ENCODE peak calls at places on chromosomes 2 and 18, in eight cellular contexts. Z is fibroblast of mammary gland; U is stimulated activated CD4-positive, alpha-beta T cell treated with anti-CD3 and anti-CD28 coated beads, Interleukin-15, amount 100 ng/mL, for 48 hours; H is mesendoderm; Q is EL; N is IMR-90; D is astrocyte; X is Calu3. M is an unnamed sample.

GRCh38 chr2:190626656-190627055 is 22.2 kb upstream of the NAB1 start:
- DNase-seq in U (no peak), D (no peak), Z (peak), H (no peak), N (no peak), X (no peak), Q (no peak), M (no peak)

GRCh38 chr2:191070276-191070675 is 56.3 kb upstream of the STAT1 start:
- DNase-seq in U (no peak), N (no peak), D (no peak), H (no peak), Z (no peak), Q (no peak), X (no peak), M (no peak)

GRCh38 chr2:185417111-185417510 is 321.5 kb upstream of the FSIP2 start:
- DNase-seq in H (no peak), D (peak), Z (peak), X (no peak), N (no peak), Q (peak), U (no peak), M (peak)

GRCh38 chr2:234733093-234733489 is 218.7 kb upstream of the SH3BP4 start:
- DNase-seq in U (no peak), X (no peak), Q (no peak), H (no peak), N (no peak), D (no peak), Z (no peak), M (no peak)

GRCh38 chr2:189076572-189076971 is 102.4 kb downstream of the COL3A1 start:
- DNase-seq in N (peak), U (no peak), Q (peak), Z (peak), H (no peak), X (no peak), D (no peak), M (peak)

GRCh38 chr2:120766758-120767351 is 31.2 kb downstream of the GLI2 start:
- DNase-seq in Z (no peak), N (peak), H (peak), U (no peak), X (no peak), Q (no peak), D (peak), M (peak)

GRCh38 chr2:54520687-54521086 is 64.6 kb downstream of the SPTBN1 start:
- DNase-seq in Z (peak), N (peak), D (peak), X (no peak), Q (peak), H (no peak), U (no peak), M (peak)

GRCh38 chr18:376307-376706 is 108.5 kb upstream of the THOC1 start:
- DNase-seq in U (no peak), D (peak), Q (no peak), X (no peak), Z (peak), H (no peak), N (peak), M (peak)

GRCh38 chr18:33666915-33667314 is 88.9 kb downstream of the ASXL3 start:
- DNase-seq in N (no peak), D (no peak), X (no peak), Q (no peak), Z (peak), U (no peak), H (no peak), M (no peak)

GRCh38 chr18:43481069-43481468 is 203.8 kb upstream of the SYT4 start:
- DNase-seq in D (no peak), Q (no peak), X (no peak), H (no peak), N (no peak), Z (no peak), U (no peak), M (no peak)

GRCh38 chr18:36311026-36311570 is 13.6 kb downstream of the FHOD3 start:
- DNase-seq in Z (no peak), H (no peak), U (no peak), X (no peak), N (no peak), D (no peak), Q (no peak), M (no peak)

GRCh38 chr2:168758970-168759820 is 43.2 kb upstream of the NOSTRIN start:
- DNase-seq in U (no peak), H (peak), X (peak), N (peak), D (peak), Z (peak), Q (peak), M (peak)

GRCh38 chr18:31586616-31587015 is 5.1 kb upstream of the TTR start:
- DNase-seq in X (no peak), Z (no peak), H (peak), Q (no peak), D (no peak), U (no peak), N (no peak), M (no peak)

M was measured in fibroblast of lung.